ENCODE peak calls at places on chromosome 17, in five cellular contexts. G, I, L, S and R are unnamed samples.

GRCh38 chr17:43579570-43580140 is 33.5 kb upstream of the ETV4 start:
- DNase-seq in G (peak), I (no peak), L (peak), S (no peak), R (no peak)

GRCh38 chr17:72338847-72339790 is 218.3 kb downstream of the SOX9 start:
- DNase-seq in G (peak), I (no peak), L (peak), S (no peak), R (no peak)

GRCh38 chr17:59783221-59784016 is 76.0 kb downstream of the VMP1 start:
- DNase-seq in G (peak), I (no peak), L (no peak), S (peak), R (no peak)

GRCh38 chr17:1989135-1989534 is 36.0 kb downstream of the RTN4RL1 start:
- DNase-seq in G (peak), I (no peak), L (no peak), S (no peak), R (no peak)

GRCh38 chr17:6755281-6755680 is 565 bp upstream of the XAF1 start:
- DNase-seq in G (no peak), I (no peak), L (no peak), S (no peak), R (no peak)

GRCh38 chr17:29145289-29146058 is 34.7 kb downstream of the MYO18A start:
- DNase-seq in G (peak), I (peak), L (peak), S (peak), R (no peak)

GRCh38 chr17:2302740-2303277 is 776 bp downstream of the SMG6 start:
- DNase-seq in G (no peak), I (no peak), L (no peak), S (no peak), R (no peak)

GRCh38 chr17:46882666-46883065 is 31.3 kb downstream of the WNT9B start:
- DNase-seq in G (no peak), I (no peak), L (no peak), S (no peak), R (no peak)

GRCh38 chr17:3647769-3648540 is 11.4 kb downstream of the CTNS start:
- DNase-seq in G (peak), I (peak), L (peak), S (no peak), R (no peak)

GRCh38 chr17:65559802-65560627 is 1.4 kb downstream of the AXIN2 start:
- DNase-seq in G (peak), I (peak), L (peak), S (peak), R (no peak)

GRCh38 chr17:82835122-82835521 is 4.7 kb downstream of the ZNF750 start:
- DNase-seq in G (no peak), I (no peak), L (no peak), S (no peak), R (no peak)

GRCh38 chr17:58189436-58190146 is 2.9 kb upstream of the EPX start:
- DNase-seq in G (peak), I (no peak), L (no peak), S (peak), R (no peak)

GRCh38 chr17:50474523-50474922 is 4.1 kb upstream of the RSAD1 start:
- DNase-seq in G (no peak), I (no peak), L (no peak), S (no peak), R (no peak)

GRCh38 chr17:35087731-35088646 is 24.5 kb upstream of the RFFL start:
- DNase-seq in G (no peak), I (peak), L (peak), S (no peak), R (no peak)

GRCh38 chr17:47286198-47286914 is 32.7 kb downstream of the ITGB3 start:
- DNase-seq in G (no peak), I (no peak), L (no peak), S (no peak), R (peak)

GRCh38 chr17:50830994-50831393 is 4.4 kb upstream of the WFIKKN2 start:
- DNase-seq in G (no peak), I (peak), L (no peak), S (no peak), R (no peak)

GRCh38 chr17:31581022-31581483 is 189.6 kb downstream of the RAB11FIP4 start:
- DNase-seq in G (no peak), I (no peak), L (no peak), S (no peak), R (no peak)

GRCh38 chr17:61452301-61453290 is at the start of gene TBX4:
- DNase-seq in G (no peak), I (peak), L (no peak), S (no peak), R (no peak)

GRCh38 chr17:56305017-56305416 is 151.7 kb downstream of the ANKFN1 start:
- DNase-seq in G (no peak), I (peak), L (no peak), S (no peak), R (no peak)

GRCh38 chr17:20022701-20023100 is 13.5 kb downstream of the SPECC1 start:
- DNase-seq in G (no peak), I (no peak), L (no peak), S (no peak), R (no peak)

GRCh38 chr17:81419333-81419885 is 24.2 kb downstream of the BAHCC1 start:
- DNase-seq in G (peak), I (no peak), L (no peak), S (peak), R (no peak)

GRCh38 chr17:42819939-42820535 is 4.0 kb downstream of the BECN1 start:
- DNase-seq in G (peak), I (peak), L (peak), S (peak), R (no peak)

GRCh38 chr17:73838815-73839214 is 194.6 kb upstream of the SDK2 start:
- DNase-seq in G (no peak), I (no peak), L (no peak), S (no peak), R (no peak)

GRCh38 chr17:82536220-82537201 is 17.0 kb downstream of the FOXK2 start:
- DNase-seq in G (no peak), I (no peak), L (no peak), S (no peak), R (no peak)

GRCh38 chr17:57832711-57833596 is 16.9 kb downstream of the MRPS23 start:
- DNase-seq in G (peak), I (peak), L (peak), S (peak), R (no peak)

GRCh38 chr17:1995321-1996242 is 29.6 kb downstream of the RTN4RL1 start:
- DNase-seq in G (no peak), I (no peak), L (peak), S (no peak), R (no peak)

GRCh38 chr17:75738218-75738802 is 17.1 kb downstream of the ITGB4 start:
- DNase-seq in G (no peak), I (no peak), L (peak), S (peak), R (no peak)

GRCh38 chr17:65048441-65048840 is 8.1 kb downstream of the GNA13 start:
- DNase-seq in G (no peak), I (no peak), L (no peak), S (no peak), R (no peak)

GRCh38 chr17:77125432-77125901 is 15.3 kb upstream of the SEC14L1 start:
- DNase-seq in G (peak), I (no peak), L (peak), S (no peak), R (no peak)
- TF ChIP-seq JUNB in G (peak), I (no peak), L (no peak), S (no peak), R (no peak)

GRCh38 chr17:18230288-18231141 is 5.1 kb downstream of the LLGL1 start:
- DNase-seq in G (no peak), I (no peak), L (no peak), S (no peak), R (no peak)

GRCh38 chr17:18229254-18229653 is 3.8 kb downstream of the LLGL1 start:
- DNase-seq in G (no peak), I (no peak), L (no peak), S (no peak), R (no peak)

GRCh38 chr17:18228176-18228682 is 2.8 kb downstream of the LLGL1 start:
- DNase-seq in G (no peak), I (no peak), L (no peak), S (no peak), R (no peak)

GRCh38 chr17:18231156-18231555 is 5.7 kb downstream of the LLGL1 start:
- DNase-seq in G (no peak), I (peak), L (no peak), S (no peak), R (no peak)

DNA sequence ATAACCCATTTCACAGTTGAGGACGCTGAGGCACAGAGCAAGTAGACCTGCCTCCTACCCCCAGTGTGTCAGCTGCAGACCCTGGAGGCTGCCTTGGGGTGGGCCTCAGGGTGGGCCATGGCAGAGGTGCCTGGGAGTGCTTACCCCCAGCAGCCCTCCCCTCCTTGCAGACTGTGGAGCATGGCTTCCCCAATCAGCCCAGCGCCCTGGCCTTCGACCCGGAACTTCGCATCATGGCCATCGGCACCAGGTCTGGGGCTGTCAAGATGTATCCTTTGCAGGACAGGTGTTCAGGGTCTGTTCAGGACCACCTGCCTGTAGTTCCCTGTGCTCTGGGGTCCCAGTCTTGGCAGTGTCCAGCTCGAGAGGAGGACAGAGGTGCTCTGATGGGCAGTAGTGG is 4.3 kb downstream of the LLGL1 start:
- DNase-seq in G (no peak), I (no peak), L (no peak), S (no peak), R (no peak)
- TF ChIP-seq JUNB in G (no peak), I (no peak), L (no peak), S (no peak), R (no peak)

GRCh38 chr17:45783593-45784292 is 377 bp upstream of the CRHR1 start:
- DNase-seq in G (peak), I (peak), L (no peak), S (peak), R (no peak)
- TF ChIP-seq JUNB in G (no peak), I (no peak), L (no peak), S (no peak), R (no peak)

GRCh38 chr17:63431618-63431938 is 14.5 kb downstream of the CYB561 start:
- DNase-seq in G (no peak), I (no peak), L (no peak), S (no peak), R (no peak)

GRCh38 chr17:63431939-63432804 is 13.9 kb downstream of the CYB561 start:
- DNase-seq in G (no peak), I (no peak), L (peak), S (peak), R (no peak)

GRCh38 chr17:63435681-63436522 is 10.2 kb downstream of the CYB561 start:
- DNase-seq in G (peak), I (peak), L (no peak), S (peak), R (no peak)

GRCh38 chr17:63434951-63435571 is 11.0 kb downstream of the CYB561 start:
- DNase-seq in G (peak), I (no peak), L (no peak), S (no peak), R (no peak)

DNA sequence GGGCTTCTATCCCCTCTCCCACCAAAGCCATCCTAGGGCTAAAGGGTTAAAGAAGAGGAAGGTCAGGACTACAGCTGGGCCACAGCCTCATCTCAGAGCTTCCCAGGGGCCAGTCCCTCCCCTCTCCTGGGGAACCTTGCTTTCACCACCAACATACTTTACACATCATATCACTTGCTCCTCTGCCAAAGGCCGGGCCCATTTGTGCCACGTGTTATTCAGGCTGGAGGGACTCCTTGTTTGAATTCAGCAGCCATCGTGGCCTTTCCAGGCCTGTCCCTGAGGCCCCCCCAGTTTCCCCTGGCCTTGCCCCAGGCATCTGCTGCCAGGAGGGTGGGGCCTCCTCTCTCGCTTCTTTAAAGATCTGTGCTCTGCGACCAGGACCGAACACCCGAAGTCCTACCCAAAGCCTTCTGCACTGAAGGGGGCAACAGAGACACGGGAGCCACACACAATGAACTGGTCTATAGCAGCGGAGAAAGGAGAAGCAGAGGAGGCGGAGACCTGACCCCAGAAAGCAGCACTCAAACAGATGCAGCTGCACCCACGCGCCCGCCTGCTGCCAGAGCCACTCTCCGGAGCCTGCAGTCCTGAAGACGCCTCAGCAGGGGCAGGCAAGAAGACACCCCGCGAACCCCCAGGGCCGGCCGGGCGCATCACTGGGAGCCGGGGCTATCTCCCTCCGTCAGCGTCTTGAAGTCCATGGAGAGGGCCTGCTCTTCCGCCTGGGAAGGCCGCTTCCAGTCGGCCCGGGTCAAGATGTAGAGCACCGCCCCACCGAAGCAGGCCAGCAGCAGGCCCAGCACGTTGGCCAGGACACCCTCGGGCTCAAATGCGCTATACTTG is 12.1 kb downstream of the CYB561 start:
- DNase-seq in G (no peak), I (no peak), L (no peak), S (no peak), R (no peak)
- TF ChIP-seq JUNB in G (no peak), I (no peak), L (no peak), S (no peak), R (no peak)

GRCh38 chr17:69325518-69326301 is 1.2 kb downstream of the ABCA5 start:
- DNase-seq in G (no peak), I (peak), L (peak), S (no peak), R (no peak)
- TF ChIP-seq JUNB in G (no peak), I (no peak), L (no peak), S (no peak), R (no peak)

GRCh38 chr17:7988750-7989178 is 13.7 kb upstream of the GUCY2D start:
- DNase-seq in G (peak), I (peak), L (peak), S (peak), R (peak)
- TF ChIP-seq JUNB in G (no peak), I (no peak), L (no peak), S (no peak), R (no peak)

GRCh38 chr17:79986441-79987186 is 49.1 kb downstream of the TBC1D16 start:
- DNase-seq in G (no peak), I (no peak), L (peak), S (no peak), R (no peak)
- TF ChIP-seq JUNB in G (no peak), I (no peak), L (no peak), S (no peak), R (no peak)

DNA sequence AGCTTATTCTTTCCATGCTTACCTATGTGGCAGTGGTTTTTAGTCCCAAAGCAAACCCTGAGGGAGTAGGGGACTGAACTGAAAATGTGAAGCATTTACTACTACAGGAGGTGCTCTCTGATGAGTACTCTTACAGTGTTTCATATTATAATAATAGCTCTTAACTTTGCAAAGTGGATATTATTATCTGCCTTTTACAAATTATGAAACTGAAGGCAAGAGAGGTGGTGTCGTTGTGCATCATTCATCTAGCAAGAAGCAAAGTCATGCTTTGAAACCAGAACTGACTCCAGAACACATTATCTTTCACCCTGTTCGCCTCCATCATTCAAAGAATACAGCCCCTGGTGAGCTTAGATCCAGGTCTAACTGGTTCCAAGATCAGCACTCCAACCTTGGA is 8.2 kb upstream of the KCNH6 start:
- DNase-seq in G (no peak), I (no peak), L (no peak), S (no peak), R (no peak)
- TF ChIP-seq JUNB in G (no peak), I (no peak), L (no peak), S (no peak), R (no peak)

DNA sequence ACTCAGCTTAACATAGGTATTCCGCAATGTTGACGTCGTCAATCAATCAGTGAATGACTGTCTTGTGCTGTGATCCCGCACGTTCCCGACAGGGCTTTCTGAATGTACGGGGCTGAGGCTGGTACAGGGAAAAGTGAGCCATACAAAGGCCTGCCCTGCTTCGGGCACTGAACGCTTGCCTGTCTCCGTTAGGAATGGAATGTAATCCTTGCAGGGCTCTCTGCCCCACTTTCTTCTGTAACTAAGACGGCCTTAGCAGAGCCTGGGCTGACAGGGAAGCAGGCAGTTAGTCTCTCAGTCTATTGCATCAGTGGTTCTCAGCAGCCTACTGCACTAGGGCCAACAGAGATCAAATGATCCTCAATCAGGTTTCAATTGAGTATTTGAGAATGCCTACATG is 16.2 kb upstream of the MYH3 start:
- DNase-seq in G (no peak), I (no peak), L (no peak), S (no peak), R (no peak)
- TF ChIP-seq JUNB in G (no peak), I (no peak), L (no peak), S (no peak), R (no peak)